ENCODE peak calls at places on chromosome 1, in six cellular contexts. One of them, this sample, is unnamed.

GRCh38 chr1:44585315-44585920 is 88.9 kb downstream of the TMEM53 start:
- DNase-seq in NT2/D1: no peak
- DNase-seq in GM12878: no peak
- DNase-seq in HCT116: no peak
- DNase-seq in HepG2: no peak
- DNase-seq in H1: no peak
- DNase-seq in this sample: no peak

GRCh38 chr1:235253219-235253640 is 74.7 kb downstream of the ARID4B start:
- DNase-seq in NT2/D1: peak
- DNase-seq in HCT116: peak
- DNase-seq in HepG2: peak
- DNase-seq in H1: peak
- DNase-seq in GM12878: no peak
- DNase-seq in this sample: peak

GRCh38 chr1:9004731-9005708 is 21.2 kb downstream of the SLC2A7 start:
- DNase-seq in HCT116: peak
- DNase-seq in NT2/D1: peak
- DNase-seq in GM12878: no peak
- DNase-seq in H1: peak
- DNase-seq in HepG2: peak
- DNase-seq in this sample: peak

GRCh38 chr1:90371106-90371813 is 345.8 kb downstream of the BARHL2 start:
- DNase-seq in H1: no peak
- DNase-seq in GM12878: no peak
- DNase-seq in HepG2: no peak
- DNase-seq in HCT116: no peak
- DNase-seq in NT2/D1: no peak
- DNase-seq in this sample: no peak

GRCh38 chr1:196733091-196733970 is 41.3 kb upstream of the CFHR3 start:
- DNase-seq in HCT116: no peak
- DNase-seq in GM12878: no peak
- DNase-seq in H1: no peak
- DNase-seq in HepG2: no peak
- DNase-seq in NT2/D1: no peak
- DNase-seq in this sample: no peak

GRCh38 chr1:110975265-110975664 is 11.5 kb upstream of the LRIF1 start:
- DNase-seq in HepG2: no peak
- DNase-seq in H1: no peak
- DNase-seq in HCT116: no peak
- DNase-seq in NT2/D1: no peak
- DNase-seq in GM12878: no peak
- DNase-seq in this sample: no peak

GRCh38 chr1:3629561-3630160 is 4.8 kb downstream of the TPRG1L start:
- DNase-seq in H1: no peak
- DNase-seq in HepG2: no peak
- DNase-seq in NT2/D1: no peak
- DNase-seq in GM12878: no peak
- DNase-seq in HCT116: no peak
- DNase-seq in this sample: no peak

GRCh38 chr1:175717610-175718195 is 25.7 kb downstream of the TNR start:
- DNase-seq in H1: no peak
- DNase-seq in GM12878: no peak
- DNase-seq in HepG2: no peak
- DNase-seq in HCT116: no peak
- DNase-seq in NT2/D1: no peak
- DNase-seq in this sample: no peak

GRCh38 chr1:30896905-30897304 is 11.7 kb downstream of the SDC3 start:
- DNase-seq in NT2/D1: no peak
- DNase-seq in H1: no peak
- DNase-seq in HepG2: no peak
- DNase-seq in HCT116: no peak
- DNase-seq in GM12878: no peak
- DNase-seq in this sample: no peak

GRCh38 chr1:6171546-6172124 is 8.5 kb downstream of the CHD5 start:
- DNase-seq in HCT116: no peak
- DNase-seq in NT2/D1: no peak
- DNase-seq in HepG2: peak
- DNase-seq in H1: no peak
- DNase-seq in GM12878: no peak
- DNase-seq in this sample: peak

GRCh38 chr1:203225054-203225453 is 4.4 kb downstream of the CHIT1 start:
- DNase-seq in HCT116: no peak
- DNase-seq in H1: no peak
- DNase-seq in HepG2: no peak
- DNase-seq in NT2/D1: no peak
- DNase-seq in GM12878: no peak
- DNase-seq in this sample: no peak

GRCh38 chr1:3125078-3125477 is 56.1 kb downstream of the PRDM16 start:
- DNase-seq in HepG2: no peak
- DNase-seq in HCT116: no peak
- DNase-seq in GM12878: no peak
- DNase-seq in H1: no peak
- DNase-seq in NT2/D1: no peak
- DNase-seq in this sample: no peak

GRCh38 chr1:43912607-43913006 is 21.0 kb upstream of the ARTN start:
- DNase-seq in HepG2: no peak
- DNase-seq in NT2/D1: no peak
- DNase-seq in H1: no peak
- DNase-seq in HCT116: no peak
- DNase-seq in GM12878: no peak
- DNase-seq in this sample: no peak

GRCh38 chr1:246128494-246129069 is 378.5 kb downstream of the SMYD3 start:
- DNase-seq in NT2/D1: no peak
- DNase-seq in HepG2: no peak
- DNase-seq in HCT116: no peak
- DNase-seq in GM12878: no peak
- DNase-seq in H1: no peak
- DNase-seq in this sample: no peak

GRCh38 chr1:39141925-39142324 is 62.6 kb upstream of the MACF1 start:
- DNase-seq in NT2/D1: peak
- DNase-seq in H1: no peak
- DNase-seq in HCT116: no peak
- DNase-seq in GM12878: no peak
- DNase-seq in HepG2: no peak
- DNase-seq in this sample: no peak

GRCh38 chr1:160261526-160261877 is 847 bp downstream of the DCAF8 start:
- DNase-seq in GM12878: peak
- DNase-seq in H1: no peak
- DNase-seq in HepG2: peak
- DNase-seq in NT2/D1: no peak
- DNase-seq in HCT116: no peak
- DNase-seq in this sample: peak

GRCh38 chr1:15360681-15361080 is 49.0 kb upstream of the EFHD2 start:
- DNase-seq in HCT116: no peak
- DNase-seq in HepG2: no peak
- DNase-seq in NT2/D1: no peak
- DNase-seq in GM12878: no peak
- DNase-seq in H1: no peak
- DNase-seq in this sample: no peak

GRCh38 chr1:244437108-244437507 is 14.6 kb downstream of the ADSS2 start:
- DNase-seq in H1: no peak
- DNase-seq in HCT116: no peak
- DNase-seq in GM12878: no peak
- DNase-seq in HepG2: no peak
- DNase-seq in NT2/D1: no peak
- DNase-seq in this sample: no peak

GRCh38 chr1:33350611-33351280 is 29.8 kb upstream of the A3GALT2 start:
- DNase-seq in NT2/D1: no peak
- DNase-seq in HepG2: no peak
- DNase-seq in HCT116: no peak
- DNase-seq in GM12878: no peak
- DNase-seq in H1: no peak
- DNase-seq in this sample: no peak

GRCh38 chr1:202711949-202712635 is 1.8 kb upstream of the SYT2 start:
- DNase-seq in NT2/D1: no peak
- DNase-seq in HepG2: no peak
- DNase-seq in HCT116: no peak
- DNase-seq in GM12878: no peak
- DNase-seq in H1: no peak
- DNase-seq in this sample: no peak

GRCh38 chr1:36922071-36922470 is 112.2 kb downstream of the GRIK3 start:
- DNase-seq in H1: no peak
- DNase-seq in HepG2: no peak
- DNase-seq in GM12878: no peak
- DNase-seq in NT2/D1: no peak
- DNase-seq in HCT116: no peak
- DNase-seq in this sample: no peak

GRCh38 chr1:202018476-202019234 is 8.3 kb downstream of the ELF3 start:
- DNase-seq in H1: no peak
- DNase-seq in NT2/D1: no peak
- DNase-seq in GM12878: no peak
- DNase-seq in HCT116: peak
- DNase-seq in HepG2: peak
- DNase-seq in this sample: peak

GRCh38 chr1:223226271-223226670 is 83.2 kb upstream of the TLR5 start:
- DNase-seq in NT2/D1: no peak
- DNase-seq in GM12878: no peak
- DNase-seq in H1: no peak
- DNase-seq in HepG2: no peak
- DNase-seq in HCT116: no peak
- DNase-seq in this sample: no peak

DNA sequence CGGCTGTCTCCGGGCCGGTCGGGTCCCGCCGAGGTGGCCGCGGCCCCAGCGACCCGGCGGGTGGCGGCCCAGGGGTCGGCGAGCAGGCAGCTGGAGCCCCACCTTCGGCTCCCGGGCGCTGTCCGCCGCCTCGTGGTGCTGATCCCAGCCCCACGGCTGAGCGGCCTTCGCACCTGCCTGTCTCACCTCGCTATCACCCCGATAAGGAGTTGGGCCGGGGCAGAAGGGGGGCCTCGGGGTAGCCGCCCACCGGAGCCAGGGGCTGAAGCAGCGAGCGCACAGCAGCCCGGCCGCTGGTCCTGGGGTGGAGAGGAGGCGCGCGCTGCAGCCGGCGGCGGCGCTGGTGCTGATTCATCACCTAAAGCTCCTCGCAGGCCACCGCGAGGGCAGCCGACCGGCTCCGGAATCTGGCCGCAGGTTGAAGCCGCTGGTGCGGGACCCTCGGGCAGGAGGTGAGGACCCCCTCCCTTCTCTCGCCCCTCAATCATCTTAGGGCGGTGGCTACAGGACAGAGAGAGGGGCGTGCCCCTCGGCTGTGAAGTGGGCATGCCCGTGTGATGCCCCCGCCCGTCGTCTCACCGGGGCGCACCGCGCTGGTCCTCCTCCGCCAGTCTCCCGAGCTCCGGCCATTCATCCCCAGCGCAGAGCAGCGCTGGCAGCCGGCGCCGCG is 577 bp downstream of the TRIM67 start:
- DNase-seq in HepG2: peak
- DNase-seq in H1: peak
- DNase-seq in HCT116: no peak
- DNase-seq in GM12878: no peak
- DNase-seq in NT2/D1: no peak
- DNase-seq in this sample: peak
- TF ChIP-seq ZNF274 in HepG2: peak
- TF ChIP-seq ZNF274 in H1: no peak
- TF ChIP-seq ZNF274 in HCT116: no peak
- TF ChIP-seq ZNF274 in GM12878: no peak
- TF ChIP-seq ZNF274 in NT2/D1: no peak
- TF ChIP-seq ZNF274 in this sample: no peak

GRCh38 chr1:179953974-179954493 is 576 bp upstream of the CEP350 start:
- DNase-seq in HCT116: no peak
- DNase-seq in HepG2: peak
- DNase-seq in H1: no peak
- DNase-seq in NT2/D1: no peak
- DNase-seq in GM12878: no peak
- DNase-seq in this sample: peak
- TF ChIP-seq ZNF274 in HCT116: no peak
- TF ChIP-seq ZNF274 in HepG2: no peak
- TF ChIP-seq ZNF274 in H1: no peak
- TF ChIP-seq ZNF274 in NT2/D1: no peak
- TF ChIP-seq ZNF274 in GM12878: no peak
- TF ChIP-seq ZNF274 in this sample: no peak

GRCh38 chr1:107993920-107994319 is 28.9 kb upstream of the VAV3 start:
- DNase-seq in GM12878: no peak
- DNase-seq in H1: no peak
- DNase-seq in HCT116: no peak
- DNase-seq in HepG2: no peak
- DNase-seq in NT2/D1: no peak
- DNase-seq in this sample: no peak
- TF ChIP-seq ZNF274 in GM12878: no peak
- TF ChIP-seq ZNF274 in H1: no peak
- TF ChIP-seq ZNF274 in HCT116: no peak
- TF ChIP-seq ZNF274 in HepG2: no peak
- TF ChIP-seq ZNF274 in NT2/D1: no peak
- TF ChIP-seq ZNF274 in this sample: no peak

GRCh38 chr1:210437781-210438180 is 109.1 kb downstream of the HHAT start:
- DNase-seq in HepG2: no peak
- DNase-seq in H1: no peak
- DNase-seq in GM12878: no peak
- DNase-seq in NT2/D1: no peak
- DNase-seq in HCT116: no peak
- DNase-seq in this sample: no peak

GRCh38 chr1:210440081-210440480 is 111.4 kb downstream of the HHAT start:
- DNase-seq in H1: no peak
- DNase-seq in NT2/D1: no peak
- DNase-seq in HepG2: no peak
- DNase-seq in GM12878: no peak
- DNase-seq in HCT116: no peak
- DNase-seq in this sample: no peak

GRCh38 chr1:210437111-210437510 is 108.4 kb downstream of the HHAT start:
- DNase-seq in HCT116: no peak
- DNase-seq in H1: no peak
- DNase-seq in NT2/D1: no peak
- DNase-seq in HepG2: no peak
- DNase-seq in GM12878: no peak
- DNase-seq in this sample: no peak

GRCh38 chr1:210441028-210441427 is 112.3 kb downstream of the HHAT start:
- DNase-seq in H1: no peak
- DNase-seq in GM12878: no peak
- DNase-seq in HepG2: no peak
- DNase-seq in NT2/D1: no peak
- DNase-seq in HCT116: no peak
- DNase-seq in this sample: no peak

DNA sequence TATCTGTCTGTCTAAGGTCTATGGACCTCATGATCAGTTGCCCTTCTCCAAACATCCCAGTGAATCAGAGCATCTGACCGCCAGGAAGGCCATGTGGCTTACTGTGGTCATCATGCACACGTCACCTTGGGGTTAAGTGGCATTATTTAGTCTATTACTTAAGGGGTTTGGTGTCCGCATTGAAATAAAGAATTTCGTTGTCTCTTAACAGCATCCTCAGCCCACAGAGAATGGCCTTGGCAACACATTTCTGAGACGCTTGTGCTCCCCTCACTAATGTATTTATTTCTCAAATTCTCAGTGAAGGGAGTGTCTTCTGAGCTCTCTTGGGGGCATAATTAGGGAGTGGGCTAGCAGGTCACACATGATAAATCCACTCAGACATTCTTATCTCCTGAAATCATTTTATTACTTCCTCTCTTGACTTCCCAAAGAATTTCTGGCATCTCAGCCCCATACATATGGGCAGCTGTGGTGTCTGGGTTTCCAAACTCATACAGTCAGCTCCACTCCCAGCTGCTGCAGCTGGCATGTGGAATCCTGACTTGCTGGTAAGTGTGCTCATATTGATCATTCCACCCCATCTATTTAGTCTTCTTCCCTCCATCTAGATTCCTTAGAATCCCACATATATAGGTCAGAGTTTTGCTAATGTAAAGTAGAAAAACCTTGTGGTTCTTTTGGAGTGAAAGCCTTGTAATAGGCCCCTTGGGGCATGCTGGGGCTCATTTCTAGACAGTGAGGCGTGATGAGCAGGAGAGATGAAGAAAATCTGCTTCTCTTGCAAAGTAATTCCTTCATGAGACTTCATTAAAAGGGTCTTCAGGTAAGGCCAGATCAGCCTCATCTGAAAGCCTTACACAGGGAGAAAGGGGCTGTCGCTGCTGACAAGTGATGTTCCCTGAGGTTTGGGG is 110.5 kb downstream of the HHAT start:
- DNase-seq in GM12878: no peak
- DNase-seq in H1: no peak
- DNase-seq in NT2/D1: no peak
- DNase-seq in HepG2: no peak
- DNase-seq in HCT116: no peak
- DNase-seq in this sample: no peak
- TF ChIP-seq ZNF274 in GM12878: no peak
- TF ChIP-seq ZNF274 in H1: no peak
- TF ChIP-seq ZNF274 in NT2/D1: no peak
- TF ChIP-seq ZNF274 in HepG2: no peak
- TF ChIP-seq ZNF274 in HCT116: no peak
- TF ChIP-seq ZNF274 in this sample: no peak

This sample was measured in K562.